ENCODE peak calls at places on chromosome 20, in six cellular contexts. J is K562, V is GM12891, C is HepG2, D is H1, Z is GM12878. H is an unnamed sample.

GRCh38 chr20:21323640-21324039 is 20.5 kb downstream of the XRN2 start:
- DNase-seq in J (peak), V (no peak), C (no peak), D (no peak), Z (no peak), H (no peak)

GRCh38 chr20:21496452-21496851 is 17.4 kb downstream of the NKX2-2 start:
- DNase-seq in J (no peak), V (no peak), C (no peak), D (no peak), Z (no peak), H (no peak)

GRCh38 chr20:63829943-63830820 is 882 bp downstream of the ZBTB46 start:
- DNase-seq in J (no peak), V (no peak), C (no peak), D (no peak), Z (no peak), H (no peak)

GRCh38 chr20:33866398-33867079 is 55.4 kb downstream of the CHMP4B start:
- DNase-seq in J (no peak), V (no peak), C (no peak), D (no peak), Z (no peak), H (no peak)

GRCh38 chr20:60966031-60966430 is 286.0 kb upstream of the CDH4 start:
- DNase-seq in J (no peak), V (no peak), C (no peak), D (no peak), Z (no peak), H (no peak)

GRCh38 chr20:46545077-46545826 is 5.2 kb downstream of the OCSTAMP start:
- DNase-seq in J (no peak), V (peak), C (no peak), D (no peak), Z (no peak), H (no peak)

GRCh38 chr20:36119537-36119936 is 35.0 kb upstream of the EPB41L1 start:
- DNase-seq in J (no peak), V (no peak), C (no peak), D (no peak), Z (no peak), H (no peak)

GRCh38 chr20:40255368-40255767 is 433.7 kb downstream of the MAFB start:
- DNase-seq in J (no peak), V (no peak), C (no peak), D (no peak), Z (no peak), H (no peak)

GRCh38 chr20:49561806-49562205 is 6.1 kb downstream of the PTGIS start:
- DNase-seq in J (no peak), V (no peak), C (no peak), D (no peak), Z (no peak), H (no peak)

GRCh38 chr20:42026599-42026998 is 408.4 kb upstream of the CHD6 start:
- DNase-seq in J (no peak), V (no peak), C (no peak), D (no peak), Z (no peak), H (no peak)

GRCh38 chr20:23082846-23083552 is 3.1 kb downstream of the CD93 start:
- DNase-seq in J (no peak), V (no peak), C (no peak), D (no peak), Z (no peak), H (no peak)

GRCh38 chr20:35269055-35269781 is 8.7 kb downstream of the MMP24OS start:
- DNase-seq in J (peak), V (peak), C (peak), D (peak), Z (no peak), H (peak)

GRCh38 chr20:57450419-57450818 is 59.2 kb downstream of the RBM38 start:
- DNase-seq in J (peak), V (peak), C (no peak), D (no peak), Z (peak), H (peak)

GRCh38 chr20:58171796-58172425 is 56.5 kb downstream of the ANKRD60 start:
- DNase-seq in J (no peak), V (no peak), C (no peak), D (no peak), Z (no peak), H (no peak)

GRCh38 chr20:41387433-41387832 is 20.8 kb upstream of the EMILIN3 start:
- DNase-seq in J (no peak), V (no peak), C (peak), D (no peak), Z (no peak), H (no peak)

GRCh38 chr20:39825950-39826349 is 863.1 kb downstream of the MAFB start:
- DNase-seq in J (no peak), V (no peak), C (no peak), D (no peak), Z (peak), H (no peak)

GRCh38 chr20:57122481-57123138 is 143.8 kb downstream of the BMP7 start:
- DNase-seq in J (no peak), V (no peak), C (no peak), D (no peak), Z (no peak), H (no peak)

GRCh38 chr20:18943542-18943941 is 130.0 kb downstream of the SCP2D1 start:
- DNase-seq in J (no peak), V (no peak), C (no peak), D (no peak), Z (no peak), H (no peak)

GRCh38 chr20:24699321-24700165 is 230.1 kb downstream of the SYNDIG1 start:
- DNase-seq in J (no peak), V (no peak), C (no peak), D (peak), Z (no peak), H (no peak)

GRCh38 chr20:49791165-49791564 is 21.5 kb upstream of the SLC9A8 start:
- DNase-seq in J (no peak), V (no peak), C (no peak), D (no peak), Z (no peak), H (no peak)

GRCh38 chr20:42352096-42352495 is 733.9 kb upstream of the CHD6 start:
- DNase-seq in J (no peak), V (no peak), C (no peak), D (no peak), Z (no peak), H (no peak)

GRCh38 chr20:378961-379336 is 1.6 kb upstream of the TRIB3 start:
- DNase-seq in J (no peak), V (no peak), C (no peak), D (no peak), Z (no peak), H (no peak)

GRCh38 chr20:49753133-49753532 is 39.5 kb upstream of the B4GALT5 start:
- DNase-seq in J (no peak), V (no peak), C (no peak), D (no peak), Z (no peak), H (no peak)

GRCh38 chr20:53609501-53610445 is 16.1 kb upstream of the ZNF217 start:
- DNase-seq in J (peak), V (no peak), C (no peak), D (peak), Z (no peak), H (no peak)

GRCh38 chr20:20318318-20319161 is 49.4 kb upstream of the INSM1 start:
- DNase-seq in J (no peak), V (no peak), C (no peak), D (no peak), Z (no peak), H (no peak)

GRCh38 chr20:5548112-5548511 is 202.1 kb upstream of the SHLD1 start:
- DNase-seq in J (no peak), V (no peak), C (no peak), D (no peak), Z (no peak), H (no peak)

GRCh38 chr20:1718604-1719384 is 61.2 kb upstream of the SIRPG start:
- DNase-seq in J (no peak), V (no peak), C (no peak), D (no peak), Z (no peak), H (no peak)

GRCh38 chr20:32278199-32278643 is 770 bp downstream of the KIF3B start:
- DNase-seq in J (no peak), V (peak), C (no peak), D (no peak), Z (peak), H (peak)

GRCh38 chr20:57714409-57715267 is 4.8 kb upstream of the PMEPA1 start:
- DNase-seq in J (no peak), V (no peak), C (no peak), D (no peak), Z (no peak), H (no peak)

GRCh38 chr20:3106658-3107463 is 22.3 kb upstream of the AVP start:
- DNase-seq in J (no peak), V (no peak), C (peak), D (no peak), Z (no peak), H (no peak)

GRCh38 chr20:52593634-52594033 is 378.5 kb upstream of the TSHZ2 start:
- DNase-seq in J (no peak), V (no peak), C (no peak), D (no peak), Z (no peak), H (no peak)

GRCh38 chr20:17936306-17936790 is 32.2 kb downstream of the SNX5 start:
- DNase-seq in J (no peak), V (no peak), C (no peak), D (no peak), Z (no peak), H (no peak)

GRCh38 chr20:36745234-36745926 is 510 bp downstream of the NDRG3 start:
- DNase-seq in J (no peak), V (no peak), C (peak), D (no peak), Z (no peak), H (no peak)

DNA sequence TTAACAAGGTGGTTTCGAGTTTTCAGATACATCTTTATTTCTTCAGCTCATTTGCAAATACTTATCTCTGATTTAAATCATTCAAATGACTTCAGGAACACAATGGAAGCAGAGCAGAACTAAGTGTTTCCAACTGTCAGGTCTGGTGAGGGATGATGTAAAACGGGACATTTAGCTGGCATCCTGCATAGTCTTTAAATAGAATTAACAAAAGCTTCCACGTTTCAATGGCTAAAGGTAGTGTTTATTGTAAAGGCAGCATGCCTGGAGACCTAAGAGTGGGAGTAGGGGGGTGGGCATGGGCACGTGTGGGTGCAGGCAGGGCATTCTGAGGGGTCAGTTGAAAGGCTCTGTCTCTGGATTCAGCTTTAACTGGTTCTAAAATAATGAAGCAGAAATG is 174.8 kb downstream of the PLCB1 start:
- DNase-seq in J (no peak), V (no peak), C (no peak), D (no peak), Z (no peak), H (no peak)
- TF ChIP-seq TAF1 in J (no peak), V (no peak), C (no peak), D (no peak), Z (no peak), H (no peak)

DNA sequence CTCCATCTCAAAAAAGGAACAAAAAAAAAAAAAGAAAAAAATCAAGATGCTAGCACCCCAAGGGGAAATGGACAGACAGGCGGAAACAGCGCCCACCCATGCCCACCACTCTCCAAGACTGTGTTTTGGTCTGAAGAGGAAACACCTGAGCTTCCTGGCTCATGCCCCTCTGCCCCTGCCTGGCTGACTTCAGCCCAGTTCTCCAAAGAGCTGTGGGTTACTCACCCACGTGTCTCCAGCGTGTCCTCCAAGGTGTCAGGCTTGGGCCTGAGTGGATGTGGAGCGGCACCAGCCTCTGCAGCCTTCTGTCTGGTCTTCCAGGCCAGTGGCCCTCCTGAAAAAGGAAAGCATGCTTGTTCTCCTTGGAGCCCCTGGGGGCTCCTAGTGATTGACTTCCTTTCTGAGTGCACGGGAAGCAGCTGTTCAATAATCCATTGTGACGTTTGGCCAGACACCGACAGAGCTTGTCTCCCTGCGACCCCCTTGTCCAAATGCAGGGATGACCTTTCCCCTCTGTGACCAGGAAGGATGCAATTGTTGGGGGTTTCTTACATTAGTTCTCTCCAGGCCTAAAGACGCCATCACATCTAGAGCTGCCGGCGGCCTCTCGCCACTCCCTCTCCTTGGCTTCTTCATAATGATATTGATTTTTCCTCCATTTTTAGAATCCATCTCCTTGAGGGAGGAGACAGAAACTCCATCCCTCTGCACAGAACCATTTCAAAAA is 58.5 kb downstream of the ADNP start:
- DNase-seq in J (no peak), V (no peak), C (no peak), D (no peak), Z (no peak), H (no peak)
- TF ChIP-seq POLR2A in J (no peak), V (no peak), C (no peak), D (no peak), Z (no peak), H (no peak)

GRCh38 chr20:62799873-62800272 is 3.6 kb downstream of the MRGBP start:
- DNase-seq in J (no peak), V (no peak), C (no peak), D (no peak), Z (no peak), H (no peak)

GRCh38 chr20:62801284-62802010 is 3.2 kb upstream of the OGFR start:
- DNase-seq in J (no peak), V (no peak), C (no peak), D (no peak), Z (no peak), H (no peak)

GRCh38 chr20:62799459-62799858 is 3.2 kb downstream of the MRGBP start:
- DNase-seq in J (no peak), V (no peak), C (no peak), D (no peak), Z (no peak), H (no peak)

GRCh38 chr20:62799036-62799435 is 2.8 kb downstream of the MRGBP start:
- DNase-seq in J (no peak), V (no peak), C (no peak), D (no peak), Z (no peak), H (no peak)

GRCh38 chr20:62800314-62801259 is 4.0 kb upstream of the OGFR start:
- DNase-seq in J (no peak), V (no peak), C (no peak), D (no peak), Z (no peak), H (no peak)
- TF ChIP-seq POLR2AphosphoS5 in J (no peak), V (no peak), C (no peak), D (no peak), Z (no peak), H (no peak)

GRCh38 chr20:38671701-38672292 is 52.5 kb upstream of the SLC32A1 start:
- DNase-seq in J (no peak), V (no peak), C (no peak), D (no peak), Z (no peak), H (no peak)

GRCh38 chr20:38672504-38672903 is 51.8 kb upstream of the SLC32A1 start:
- DNase-seq in J (no peak), V (no peak), C (no peak), D (no peak), Z (no peak), H (no peak)

GRCh38 chr20:38674178-38675133 is 49.8 kb upstream of the SLC32A1 start:
- DNase-seq in J (peak), V (peak), C (no peak), D (peak), Z (no peak), H (peak)

GRCh38 chr20:38673261-38673660 is 51.0 kb upstream of the SLC32A1 start:
- DNase-seq in J (no peak), V (no peak), C (no peak), D (no peak), Z (no peak), H (no peak)

DNA sequence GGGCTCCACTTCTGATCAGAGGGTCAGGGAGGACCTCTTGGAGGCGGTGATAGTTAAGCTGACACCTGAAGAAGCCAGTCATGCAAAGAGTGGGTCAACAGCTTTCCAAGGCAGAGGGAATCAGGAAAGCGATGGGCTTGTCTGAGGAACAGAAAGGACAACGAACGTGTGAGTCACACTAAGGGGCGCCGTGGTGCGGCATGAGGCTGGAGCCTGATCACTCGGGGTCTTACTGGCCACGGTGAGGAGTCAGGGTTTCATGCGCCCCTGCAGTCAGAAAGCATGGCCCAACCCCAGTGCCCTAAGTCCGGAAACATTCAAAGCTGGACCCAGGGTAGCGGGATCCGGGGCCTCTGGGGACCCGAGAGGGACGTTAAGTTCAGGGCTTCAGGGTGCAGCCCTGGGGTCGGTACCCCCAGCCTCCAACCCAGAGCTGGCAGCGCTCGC is 50.5 kb upstream of the SLC32A1 start:
- DNase-seq in J (peak), V (no peak), C (no peak), D (no peak), Z (no peak), H (no peak)
- TF ChIP-seq TAF1 in J (no peak), V (no peak), C (no peak), D (no peak), Z (no peak), H (no peak)

GRCh38 chr20:44598413-44599290 is 16.3 kb downstream of the PKIG start:
- DNase-seq in J (no peak), V (no peak), C (no peak), D (no peak), Z (no peak), H (no peak)
- TF ChIP-seq POLR2A in J (no peak), V (no peak), C (no peak), D (no peak), Z (peak), H (peak)